ENCODE peak calls at places on chromosomes 6 and 20, in ten cellular contexts. L is fibroblast of mammary gland; T is GM10248; Z is ovary; N is GM12891; A is activated naive CD8-positive, alpha-beta T cell treated with anti-CD3 and anti-CD28 coated beads, Interleukin-2, amount 50 U/mL, for 24 hours; Y is effector memory CD8-positive, alpha-beta T cell; Q is neural crest cell; M is left ventricle myocardium inferior; K is posterior cingulate gyrus. D is an unnamed sample.

GRCh38 chr20:63392465-63393365 is 31.6 kb upstream of the CHRNA4 start:
- DNase-seq in L (no peak), T (no peak), Z (no peak), N (no peak), A (no peak), Y (no peak), Q (no peak), M (no peak), K (no peak), D (no peak)

GRCh38 chr20:21504323-21504722 is 9.5 kb downstream of the NKX2-2 start:
- DNase-seq in L (no peak), T (no peak), Z (no peak), N (no peak), A (no peak), Y (no peak), Q (no peak), M (no peak), K (no peak), D (no peak)

GRCh38 chr20:845967-846893 is 12.7 kb downstream of the FAM110A start:
- DNase-seq in L (no peak), T (no peak), Z (no peak), N (no peak), A (peak), Y (no peak), Q (no peak), M (no peak), K (no peak), D (no peak)

GRCh38 chr6:47413752-47414516 is 63.7 kb upstream of the CD2AP start:
- DNase-seq in L (peak), T (peak), Z (no peak), N (peak), A (peak), Y (peak), Q (no peak), M (no peak), K (no peak), D (peak)

GRCh38 chr6:50862172-50862571 is 43.5 kb downstream of the TFAP2B start:
- DNase-seq in L (no peak), T (no peak), Z (no peak), N (no peak), A (no peak), Y (no peak), Q (no peak), M (no peak), K (no peak), D (no peak)

GRCh38 chr6:148709577-148709976 is 37.3 kb upstream of the UST start:
- DNase-seq in L (peak), T (no peak), Z (no peak), N (no peak), A (no peak), Y (no peak), Q (no peak), M (no peak), K (no peak), D (no peak)

GRCh38 chr20:47847882-47848485 is 62.7 kb upstream of the SULF2 start:
- DNase-seq in L (no peak), T (no peak), Z (no peak), N (no peak), A (no peak), Y (no peak), Q (no peak), M (no peak), K (no peak), D (no peak)

GRCh38 chr6:154370545-154370944 is 13.9 kb upstream of the IPCEF1 start:
- DNase-seq in L (peak), T (peak), Z (no peak), N (no peak), A (no peak), Y (no peak), Q (no peak), M (no peak), K (no peak), D (peak)

GRCh38 chr6:45663181-45664180 is 285.7 kb upstream of the SUPT3H start:
- DNase-seq in L (no peak), T (no peak), Z (peak), N (no peak), A (peak), Y (peak), Q (peak), M (peak), K (peak), D (peak)

D was measured in GM20000.